ENCODE peak calls at places on chromosomes 3 and 15, in eight cellular contexts. B, E, S, V, X, Y, M and L are unnamed samples.

GRCh38 chr3:146589899-146590508 is 15.1 kb downstream of the PLSCR5 start:
- DNase-seq in B (no peak), E (no peak), S (peak), V (no peak), X (peak), Y (no peak), M (peak), L (no peak)

GRCh38 chr3:18079739-18080138 is 337.3 kb upstream of the TBC1D5 start:
- DNase-seq in B (no peak), E (no peak), S (no peak), V (no peak), X (no peak), Y (no peak), M (no peak), L (no peak)

GRCh38 chr3:111301238-111301798 is 229.7 kb downstream of the NECTIN3 start:
- DNase-seq in B (no peak), E (no peak), S (no peak), V (no peak), X (no peak), Y (no peak), M (no peak), L (no peak)

GRCh38 chr3:127084401-127084990 is 101.6 kb downstream of the PLXNA1 start:
- DNase-seq in B (no peak), E (no peak), S (no peak), V (peak), X (no peak), Y (no peak), M (no peak), L (no peak)

GRCh38 chr3:63364909-63365308 is 86.8 kb downstream of the SYNPR start:
- DNase-seq in B (no peak), E (no peak), S (no peak), V (no peak), X (peak), Y (no peak), M (peak), L (peak)

GRCh38 chr3:71662553-71662952 is 62.6 kb downstream of the EIF4E3 start:
- DNase-seq in B (no peak), E (no peak), S (no peak), V (no peak), X (no peak), Y (no peak), M (no peak), L (no peak)

GRCh38 chr3:54274607-54275006 is 152.3 kb downstream of the CACNA2D3 start:
- DNase-seq in B (no peak), E (no peak), S (no peak), V (no peak), X (no peak), Y (no peak), M (no peak), L (no peak)

GRCh38 chr15:48409623-48410022 is 78.4 kb downstream of the DUT start:
- DNase-seq in B (no peak), E (no peak), S (no peak), V (no peak), X (no peak), Y (no peak), M (no peak), L (no peak)

GRCh38 chr15:96497951-96498350 is 167.5 kb downstream of the NR2F2 start:
- DNase-seq in B (no peak), E (no peak), S (no peak), V (no peak), X (no peak), Y (no peak), M (no peak), L (no peak)

GRCh38 chr3:139523718-139524117 is 15.8 kb downstream of the RBP1 start:
- DNase-seq in B (no peak), E (no peak), S (no peak), V (no peak), X (no peak), Y (no peak), M (no peak), L (no peak)